ENCODE peak calls at places on chromosomes 1 and 21, in seven cellular contexts. G, A, K, O, P, Y and B are unnamed samples. For H3K4me1, the result is how much of the 10 kb centered on the place peaks cover.

GRCh38 chr1:157073944-157074685 is 25.5 kb downstream of the ETV3L start:
- DNase-seq in G (peak), A (peak), K (peak), O (peak), P (peak), Y (peak), B (peak)

GRCh38 chr1:211697356-211697755 is 21.9 kb upstream of the NEK2 start:
- DNase-seq in G (no peak), A (no peak), K (no peak), O (no peak), P (no peak), Y (no peak), B (no peak)

GRCh38 chr1:54569339-54569738 is 21.3 kb downstream of the ACOT11 start:
- DNase-seq in G (no peak), A (no peak), K (peak), O (no peak), P (no peak), Y (peak), B (peak)

GRCh38 chr1:172040466-172040865 is 199.2 kb downstream of the DNM3 start:
- DNase-seq in G (no peak), A (no peak), K (no peak), O (no peak), P (peak), Y (peak), B (no peak)

GRCh38 chr1:26938004-26938658 is 16.6 kb downstream of the NUDC start:
- DNase-seq in G (peak), A (no peak), K (no peak), O (no peak), P (no peak), Y (no peak), B (no peak)

GRCh38 chr21:35885942-35886541 is 174.3 kb downstream of the SETD4 start:
- DNase-seq in G (no peak), A (no peak), K (no peak), O (peak), P (no peak), Y (no peak), B (no peak)

GRCh38 chr1:209434066-209434465 is 149.4 kb upstream of the CAMK1G start:
- DNase-seq in G (no peak), A (no peak), K (no peak), O (no peak), P (peak), Y (no peak), B (no peak)

GRCh38 chr1:10193340-10193739 is 17.0 kb upstream of the KIF1B start:
- DNase-seq in G (no peak), A (no peak), K (no peak), O (no peak), P (no peak), Y (no peak), B (no peak)

GRCh38 chr21:17848228-17848627 is 29.1 kb upstream of the C21orf91 start:
- DNase-seq in G (peak), A (peak), K (peak), O (no peak), P (peak), Y (peak), B (peak)

GRCh38 chr1:247299723-247300381 is 31.8 kb downstream of the ZNF496 start:
- DNase-seq in G (no peak), A (no peak), K (no peak), O (no peak), P (no peak), Y (no peak), B (no peak)

GRCh38 chr1:16236091-16236494 is 890 bp downstream of the CPLANE2 start:
- DNase-seq in G (no peak), A (peak), K (peak), O (peak), P (no peak), Y (peak), B (no peak)

GRCh38 chr1:12712091-12712490 is 3.8 kb upstream of the AADACL3 start:
- DNase-seq in G (no peak), A (no peak), K (no peak), O (no peak), P (no peak), Y (no peak), B (no peak)

GRCh38 chr1:38860464-38860816 is 868 bp upstream of the RRAGC start:
- DNase-seq in G (no peak), A (peak), K (no peak), O (no peak), P (no peak), Y (peak), B (no peak)

GRCh38 chr1:235917267-235917811 is 50.6 kb upstream of the LYST start:
- DNase-seq in G (peak), A (no peak), K (peak), O (no peak), P (peak), Y (peak), B (peak)

GRCh38 chr1:76690784-76691183 is 176.5 kb upstream of the ST6GALNAC5 start:
- DNase-seq in G (no peak), A (no peak), K (no peak), O (no peak), P (peak), Y (no peak), B (no peak)

GRCh38 chr21:26715878-26716506 is 129.2 kb downstream of the ADAMTS1 start:
- DNase-seq in G (peak), A (peak), K (no peak), O (peak), P (peak), Y (peak), B (no peak)

GRCh38 chr1:6861075-6861724 is 75.9 kb downstream of the CAMTA1 start:
- DNase-seq in G (no peak), A (no peak), K (no peak), O (no peak), P (no peak), Y (no peak), B (no peak)

GRCh38 chr1:6860401-6860800 is 75.1 kb downstream of the CAMTA1 start:
- DNase-seq in G (no peak), A (no peak), K (no peak), O (no peak), P (peak), Y (peak), B (no peak)

GRCh38 chr1:6859415-6860343 is 74.4 kb downstream of the CAMTA1 start:
- DNase-seq in G (no peak), A (no peak), K (no peak), O (no peak), P (peak), Y (peak), B (no peak)

GRCh38 chr1:6857831-6858230 is 72.6 kb downstream of the CAMTA1 start:
- DNase-seq in G (no peak), A (no peak), K (no peak), O (no peak), P (no peak), Y (no peak), B (no peak)

GRCh38 chr1:6858586-6858985 is 73.3 kb downstream of the CAMTA1 start:
- DNase-seq in G (no peak), A (no peak), K (no peak), O (no peak), P (no peak), Y (no peak), B (no peak)
- H3K4me1 ChIP-seq in G (under half), A (under half), K (under half), O (under half), P (under half), Y (under half), B (under half)

GRCh38 chr1:146007048-146007784 is 10.8 kb upstream of the TXNIP start:
- DNase-seq in G (no peak), A (peak), K (peak), O (peak), P (peak), Y (peak), B (no peak)
- H3K4me3 ChIP-seq in G (peak), A (no peak), K (peak), O (no peak), P (no peak), Y (no peak), B (no peak)

DNA sequence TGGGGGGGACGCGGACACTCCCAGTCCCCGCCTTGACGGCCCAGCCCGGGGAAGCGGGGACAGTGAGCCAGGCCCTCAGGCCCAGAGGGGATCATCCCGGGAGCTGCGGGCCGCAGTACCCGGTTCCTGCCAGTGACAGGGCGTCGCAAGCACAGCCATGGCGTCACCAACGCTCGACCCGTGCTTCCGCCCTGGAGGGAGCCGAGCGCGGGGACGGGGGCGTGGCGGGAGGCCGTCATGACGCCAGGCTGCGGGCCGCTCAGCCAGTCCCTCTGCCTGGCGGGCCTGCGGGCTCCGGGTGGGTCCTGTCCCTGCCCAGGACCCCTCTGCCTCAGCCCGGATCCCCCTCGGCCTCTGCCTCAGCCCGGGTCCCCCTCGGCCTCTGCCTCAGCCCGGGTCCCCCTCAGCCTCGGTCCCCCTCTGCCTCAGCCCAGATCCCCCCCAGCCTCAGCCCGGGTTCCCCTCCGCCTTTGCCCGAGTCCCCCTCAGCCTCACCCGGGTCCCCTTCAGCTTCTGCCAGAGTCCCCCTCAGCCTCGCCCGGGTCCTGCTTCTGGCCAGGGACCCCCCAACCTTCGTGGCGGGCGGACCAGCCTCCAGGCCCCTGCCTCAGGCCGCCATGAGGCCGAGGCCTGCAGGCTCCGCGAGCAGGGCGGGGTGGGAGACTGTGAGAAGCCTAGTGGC is 2.3 kb upstream of the SLC2A5 start:
- DNase-seq in G (no peak), A (no peak), K (peak), O (no peak), P (no peak), Y (no peak), B (no peak)
- H3K4me1 ChIP-seq in G (under half), A (under half), K (under half), O (under half), P (under half), Y (under half), B (under half)

GRCh38 chr1:200891774-200892157 is 2.9 kb upstream of the INAVA start:
- DNase-seq in G (no peak), A (peak), K (peak), O (peak), P (no peak), Y (no peak), B (peak)
- H3K4me3 ChIP-seq in G (peak), A (peak), K (peak), O (peak), P (peak), Y (peak), B (no peak)

GRCh38 chr1:201554789-201555592 is 16.1 kb downstream of the NAV1 start:
- DNase-seq in G (no peak), A (no peak), K (peak), O (no peak), P (no peak), Y (no peak), B (no peak)

GRCh38 chr1:201559679-201560162 is 20.8 kb downstream of the NAV1 start:
- DNase-seq in G (peak), A (peak), K (peak), O (peak), P (peak), Y (peak), B (peak)

GRCh38 chr1:201557572-201557958 is 18.6 kb downstream of the NAV1 start:
- DNase-seq in G (no peak), A (no peak), K (peak), O (no peak), P (no peak), Y (peak), B (no peak)

GRCh38 chr1:201555593-201555945 is 16.6 kb downstream of the NAV1 start:
- DNase-seq in G (no peak), A (no peak), K (peak), O (no peak), P (no peak), Y (no peak), B (no peak)

GRCh38 chr1:201556841-201557571 is 18.1 kb downstream of the NAV1 start:
- DNase-seq in G (no peak), A (no peak), K (peak), O (no peak), P (peak), Y (peak), B (no peak)
- H3K4me1 ChIP-seq in G (half or more), A (under half), K (half or more), O (under half), P (half or more), Y (under half), B (under half)

DNA sequence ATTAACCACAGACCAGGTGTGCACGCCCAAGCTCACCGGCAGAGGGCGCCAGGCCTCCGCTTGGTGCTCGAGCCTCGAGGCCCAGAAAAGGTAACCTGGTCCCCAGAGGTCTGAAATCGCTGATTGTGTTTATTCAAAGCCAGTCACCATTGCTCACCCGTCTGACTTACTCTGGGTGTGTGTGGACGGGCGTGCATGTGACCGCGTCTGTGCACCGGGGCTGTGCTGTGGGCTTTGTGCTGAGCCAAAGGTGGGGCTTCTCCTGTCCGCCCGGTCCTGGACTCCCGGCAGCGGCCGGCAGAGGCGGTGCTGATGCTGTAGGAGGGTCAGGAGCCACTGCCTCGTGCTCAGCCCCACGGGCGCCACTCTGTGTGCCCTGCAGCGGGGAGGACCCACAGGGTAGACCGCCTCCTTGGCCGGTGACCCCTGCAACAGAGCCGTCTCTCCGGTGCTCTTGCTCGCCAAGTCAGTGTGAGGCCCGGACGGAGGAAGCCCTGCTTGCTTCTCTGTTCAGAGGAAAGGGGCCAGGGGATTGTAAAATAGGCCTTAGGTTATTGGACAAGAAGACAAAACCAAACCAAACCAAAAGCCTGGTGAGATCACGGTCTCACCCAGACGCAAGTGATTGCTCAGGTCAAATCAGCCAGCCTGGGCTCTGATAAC is 32.0 kb upstream of the BTG2 start:
- DNase-seq in G (peak), A (peak), K (peak), O (peak), P (peak), Y (peak), B (peak)
- H3K4me3 ChIP-seq in G (peak), A (no peak), K (peak), O (no peak), P (no peak), Y (peak), B (no peak)

DNA sequence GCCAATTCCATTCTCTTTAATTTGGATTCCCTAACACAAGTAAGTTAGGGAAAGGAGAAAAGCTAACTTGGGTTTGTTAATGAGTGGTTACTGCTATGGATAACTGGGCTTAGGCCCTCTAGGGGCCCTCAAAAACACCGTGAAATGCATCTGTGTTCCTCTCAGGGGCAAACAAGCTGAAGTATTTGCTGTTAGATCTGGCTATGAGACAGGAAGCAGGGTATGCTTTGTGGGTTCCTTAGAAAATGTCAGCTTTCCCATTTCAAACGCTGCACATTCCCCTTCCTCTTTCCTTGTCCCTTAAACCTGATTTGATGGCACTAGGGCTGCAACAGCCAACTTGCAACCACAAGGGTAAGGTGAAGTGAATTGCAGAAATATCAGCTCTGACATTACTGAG is 5.7 kb upstream of the CAP1 start:
- DNase-seq in G (no peak), A (no peak), K (no peak), O (no peak), P (no peak), Y (no peak), B (no peak)
- H3K4me1 ChIP-seq in G (half or more), A (under half), K (under half), O (under half), P (under half), Y (under half), B (under half)

GRCh38 chr1:115336741-115337140 is 1.3 kb downstream of the NGF start:
- DNase-seq in G (no peak), A (no peak), K (no peak), O (no peak), P (no peak), Y (no peak), B (no peak)

GRCh38 chr1:115338457-115338820 is 390 bp upstream of the NGF start:
- DNase-seq in G (no peak), A (no peak), K (no peak), O (no peak), P (no peak), Y (no peak), B (peak)

GRCh38 chr1:115340879-115341278 is 2.8 kb upstream of the NGF start:
- DNase-seq in G (no peak), A (no peak), K (no peak), O (no peak), P (no peak), Y (no peak), B (no peak)

GRCh38 chr1:115337276-115337632 is 795 bp downstream of the NGF start:
- DNase-seq in G (no peak), A (peak), K (no peak), O (no peak), P (no peak), Y (no peak), B (no peak)

GRCh38 chr1:115337633-115338456 is at the start of gene NGF:
- DNase-seq in G (peak), A (no peak), K (peak), O (no peak), P (peak), Y (peak), B (peak)
- H3K4me3 ChIP-seq in G (peak), A (no peak), K (peak), O (no peak), P (peak), Y (peak), B (peak)

DNA sequence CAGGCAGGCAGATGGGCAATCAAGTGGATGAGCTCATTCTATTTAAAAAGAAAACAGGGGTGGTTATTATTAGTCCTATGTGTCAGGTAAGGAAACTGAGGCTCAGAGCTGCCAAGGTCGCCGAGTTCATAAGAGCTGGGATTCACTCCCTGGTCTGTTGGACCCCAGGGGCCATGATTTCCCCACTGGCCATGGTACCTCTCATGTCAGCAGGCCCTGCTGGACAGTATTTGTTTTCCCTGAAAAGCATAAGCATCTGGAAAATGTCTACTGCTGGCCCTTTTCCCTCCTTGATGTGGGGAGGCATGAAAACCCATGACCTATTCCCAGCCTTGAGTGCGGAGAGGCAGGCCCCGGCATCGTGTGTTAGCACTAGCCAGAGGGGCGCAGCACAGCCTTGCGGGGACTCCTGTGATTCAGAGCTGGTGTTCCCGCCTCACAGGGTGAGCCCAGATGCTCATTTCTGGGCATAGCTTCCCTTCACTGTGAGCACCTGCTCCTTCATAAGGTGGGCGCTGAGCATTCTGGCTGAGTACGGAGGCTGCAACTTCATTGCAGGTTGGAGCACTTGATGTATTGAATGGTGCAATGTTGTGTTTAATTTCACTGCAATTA is 617.5 kb downstream of the PTPRU start:
- DNase-seq in G (no peak), A (no peak), K (no peak), O (no peak), P (no peak), Y (no peak), B (no peak)
- H3K4me1 ChIP-seq in G (under half), A (under half), K (under half), O (under half), P (under half), Y (under half), B (under half)